ENCODE peak calls at places on chromosomes 1 and 21, in seven cellular contexts. J is cardiac muscle cell; R is neural crest cell; Y is HS-5; X is RCC 7860; Z is mammary epithelial cell; T is activated CD8-positive, alpha-beta memory T cell treated with anti-CD3 and anti-CD28 coated beads for 24 hours. B is an unnamed sample.

GRCh38 chr1:63317007-63317813 is 5.2 kb upstream of the FOXD3 start:
- DNase-seq in J (peak), R (peak), Y (no peak), X (no peak), Z (peak), T (peak), B (peak)

GRCh38 chr1:205355054-205355453 is 1.7 kb downstream of the KLHDC8A start:
- DNase-seq in J (no peak), R (no peak), Y (no peak), X (no peak), Z (peak), T (no peak), B (peak)

GRCh38 chr1:19087737-19088594 is 122.1 kb downstream of the UBR4 start:
- DNase-seq in J (no peak), R (no peak), Y (no peak), X (peak), Z (no peak), T (no peak), B (no peak)

GRCh38 chr1:41587791-41588190 is 103.3 kb upstream of the EDN2 start:
- DNase-seq in J (no peak), R (no peak), Y (no peak), X (no peak), Z (no peak), T (peak), B (no peak)

GRCh38 chr1:12186277-12186985 is 19.6 kb downstream of the TNFRSF1B start:
- DNase-seq in J (no peak), R (no peak), Y (no peak), X (no peak), Z (no peak), T (no peak), B (no peak)

GRCh38 chr1:232921416-232921815 is 29.0 kb upstream of the NTPCR start:
- DNase-seq in J (no peak), R (no peak), Y (no peak), X (no peak), Z (no peak), T (no peak), B (no peak)

GRCh38 chr1:205344010-205344808 is 12.5 kb downstream of the KLHDC8A start:
- DNase-seq in J (peak), R (no peak), Y (no peak), X (no peak), Z (no peak), T (peak), B (peak)

GRCh38 chr1:35047188-35047858 is 15.6 kb upstream of the ZMYM6 start:
- DNase-seq in J (no peak), R (no peak), Y (peak), X (peak), Z (peak), T (no peak), B (no peak)

GRCh38 chr1:45769261-45769932 is 18.9 kb upstream of the IPP start:
- DNase-seq in J (peak), R (no peak), Y (no peak), X (no peak), Z (peak), T (no peak), B (no peak)

GRCh38 chr1:184254849-184255248 is 132.0 kb upstream of the C1orf21 start:
- DNase-seq in J (no peak), R (no peak), Y (no peak), X (no peak), Z (no peak), T (no peak), B (no peak)

GRCh38 chr1:247360991-247361721 is 29.5 kb upstream of the ZNF496 start:
- DNase-seq in J (peak), R (no peak), Y (no peak), X (no peak), Z (no peak), T (no peak), B (peak)

GRCh38 chr21:42312626-42313104 is 2.5 kb downstream of the TFF3 start:
- DNase-seq in J (no peak), R (no peak), Y (no peak), X (no peak), Z (no peak), T (peak), B (no peak)

GRCh38 chr1:10691740-10692125 is 104.7 kb downstream of the CASZ1 start:
- DNase-seq in J (no peak), R (no peak), Y (no peak), X (no peak), Z (no peak), T (no peak), B (no peak)

GRCh38 chr1:26598890-26599289 is 69.3 kb downstream of the RPS6KA1 start:
- DNase-seq in J (no peak), R (no peak), Y (no peak), X (no peak), Z (no peak), T (no peak), B (no peak)